ENCODE peak calls at places on chromosomes 11 and 22, in nine cellular contexts. D, Y, R, G, T, B, X, K and Z are unnamed samples. For H3K4me1, the result is how much of the 10 kb centered on the place peaks cover.

GRCh38 chr11:74462009-74462408 is 5.3 kb downstream of the KCNE3 start:
- DNase-seq in D (peak), Y (no peak), R (peak), G (peak), T (peak), B (peak), X (peak), K (no peak), Z (peak)

GRCh38 chr11:86910592-86910991 is 44.6 kb downstream of the FZD4 start:
- DNase-seq in D (no peak), Y (peak), R (no peak), G (no peak), T (no peak), B (no peak), X (no peak), K (no peak), Z (no peak)

GRCh38 chr22:45878051-45878764 is 98.8 kb downstream of the WNT7B start:
- DNase-seq in D (peak), Y (no peak), R (peak), G (peak), T (peak), B (no peak), X (no peak), K (no peak), Z (no peak)

GRCh38 chr22:49044091-49044490 is 783.6 kb downstream of the BRD1 start:
- DNase-seq in D (no peak), Y (no peak), R (no peak), G (no peak), T (no peak), B (no peak), X (no peak), K (no peak), Z (no peak)

GRCh38 chr11:133803026-133803425 is 42.3 kb downstream of the SPATA19 start:
- DNase-seq in D (no peak), Y (no peak), R (no peak), G (no peak), T (no peak), B (no peak), X (no peak), K (no peak), Z (no peak)

GRCh38 chr22:40177738-40178416 is at the start of gene TNRC6B:
- DNase-seq in D (peak), Y (peak), R (no peak), G (peak), T (peak), B (peak), X (no peak), K (peak), Z (peak)

GRCh38 chr11:32437406-32438345 is 2.3 kb upstream of the WT1 start:
- DNase-seq in D (peak), Y (no peak), R (no peak), G (no peak), T (no peak), B (no peak), X (no peak), K (no peak), Z (no peak)

GRCh38 chr22:35397095-35397904 is 2.6 kb upstream of the MCM5 start:
- DNase-seq in D (no peak), Y (peak), R (no peak), G (no peak), T (no peak), B (no peak), X (no peak), K (no peak), Z (no peak)

GRCh38 chr11:57458410-57459111 is 1.8 kb upstream of the RTN4RL2 start:
- DNase-seq in D (peak), Y (peak), R (peak), G (peak), T (peak), B (peak), X (peak), K (no peak), Z (no peak)

GRCh38 chr11:27388869-27389268 is 25.9 kb upstream of the CCDC34 start:
- DNase-seq in D (no peak), Y (peak), R (no peak), G (no peak), T (no peak), B (no peak), X (no peak), K (no peak), Z (no peak)

GRCh38 chr11:93700830-93701229 is 39.3 kb downstream of the CEP295 start:
- DNase-seq in D (no peak), Y (peak), R (no peak), G (no peak), T (no peak), B (no peak), X (no peak), K (no peak), Z (no peak)

GRCh38 chr11:2268911-2269600 is 1.3 kb downstream of the ASCL2 start:
- DNase-seq in D (peak), Y (no peak), R (peak), G (peak), T (peak), B (no peak), X (peak), K (no peak), Z (peak)
- H3K4me3 ChIP-seq in D (peak), Y (no peak), R (peak), G (peak), T (peak), B (peak), X (no peak), K (peak), Z (peak)

DNA sequence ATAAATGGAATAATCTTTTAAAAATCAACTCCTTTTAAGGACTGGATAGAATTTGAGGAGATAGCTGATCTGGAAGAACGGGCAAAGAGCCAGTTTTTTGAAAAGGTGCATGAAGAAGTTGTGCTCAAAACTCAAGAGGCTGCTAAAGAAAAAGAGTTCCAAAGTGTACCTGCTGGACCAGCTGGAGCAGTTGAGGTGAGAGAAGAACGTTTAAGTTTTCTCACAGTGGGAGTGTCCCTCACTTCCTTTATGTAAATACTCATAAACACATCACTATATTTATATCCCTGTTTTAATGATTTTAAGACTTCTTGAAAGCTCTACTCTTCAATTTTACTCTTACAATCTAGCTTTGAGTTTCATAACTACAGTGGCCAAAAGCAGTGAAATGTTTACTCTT is 11.7 kb upstream of the ANKRD42 start:
- DNase-seq in D (no peak), Y (no peak), R (no peak), G (no peak), T (no peak), B (no peak), X (no peak), K (no peak), Z (no peak)
- H3K4me1 ChIP-seq in D (under half), Y (under half), R (under half), G (under half), T (under half), B (under half), X (under half), K (under half), Z (under half)

GRCh38 chr22:41844036-41844435 is 11.1 kb downstream of the SREBF2 start:
- DNase-seq in D (no peak), Y (no peak), R (no peak), G (no peak), T (no peak), B (no peak), X (no peak), K (no peak), Z (no peak)
- H3K4me3 ChIP-seq in D (no peak), Y (no peak), R (no peak), G (no peak), T (no peak), B (no peak), X (no peak), K (no peak), Z (no peak)

GRCh38 chr22:25360411-25360810 is 141.0 kb downstream of the CRYBB2 start:
- DNase-seq in D (no peak), Y (no peak), R (no peak), G (no peak), T (no peak), B (no peak), X (no peak), K (no peak), Z (no peak)
- H3K4me1 ChIP-seq in D (under half), Y (under half), R (under half), G (under half), T (under half), B (under half), X (under half), K (under half), Z (under half)

DNA sequence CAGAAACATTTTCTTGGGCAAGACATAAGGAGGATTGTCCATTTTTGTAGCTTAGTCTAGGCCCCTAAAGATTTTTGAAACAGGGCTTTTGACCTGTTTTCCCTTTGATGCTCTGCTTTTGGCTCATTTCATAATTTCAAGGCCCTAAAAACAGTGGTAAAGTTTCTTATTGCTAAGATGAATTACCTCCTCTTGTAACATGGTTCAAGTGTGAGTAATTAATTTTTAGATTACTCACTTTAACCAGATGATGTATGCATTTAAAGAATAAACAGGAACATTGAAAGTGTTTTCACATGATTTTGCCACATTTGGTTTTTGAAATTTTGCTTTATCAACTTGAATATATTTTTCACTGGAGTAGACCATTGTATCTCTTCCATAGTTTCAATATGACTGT is 1.2 kb downstream of the RAG2 start:
- DNase-seq in D (no peak), Y (no peak), R (no peak), G (no peak), T (no peak), B (no peak), X (no peak), K (no peak), Z (no peak)
- H3K4me3 ChIP-seq in D (no peak), Y (no peak), R (no peak), G (no peak), T (no peak), B (no peak), X (no peak), K (no peak), Z (no peak)

GRCh38 chr22:50532824-50533344 is 3.1 kb upstream of the TYMP start:
- DNase-seq in D (peak), Y (no peak), R (no peak), G (no peak), T (peak), B (no peak), X (peak), K (no peak), Z (no peak)
- H3K4me1 ChIP-seq in D (under half), Y (under half), R (half or more), G (under half), T (under half), B (under half), X (under half), K (under half), Z (under half)